ENCODE peak calls at places on chromosomes 5 and 9, in four cellular contexts. T is K562, V is GM12878, C is HepG2. X is an unnamed sample. For H4K20me1, the result is how much of the 10 kb centered on the place peaks cover.

GRCh38 chr5:151406322-151406947 is 41.0 kb upstream of the SLC36A1 start:
- DNase-seq in T (peak), V (no peak), C (peak), X (no peak)

GRCh38 chr5:17394086-17394485 is 103.9 kb upstream of the TAF11L2 start:
- DNase-seq in T (no peak), V (no peak), C (no peak), X (no peak)

GRCh38 chr5:6468104-6468503 is 19.4 kb downstream of the UBE2QL1 start:
- DNase-seq in T (no peak), V (no peak), C (no peak), X (no peak)

GRCh38 chr9:72816666-72817065 is 136.2 kb downstream of the ALDH1A1 start:
- DNase-seq in T (no peak), V (no peak), C (no peak), X (no peak)

GRCh38 chr5:15500326-15500958 is 462 bp downstream of the FBXL7 start:
- DNase-seq in T (no peak), V (no peak), C (no peak), X (peak)

GRCh38 chr9:4620881-4621555 is 41.1 kb upstream of the PLPP6 start:
- DNase-seq in T (no peak), V (no peak), C (no peak), X (peak)

GRCh38 chr9:133715866-133716563 is 22.1 kb downstream of the SARDH start:
- DNase-seq in T (peak), V (no peak), C (peak), X (no peak)

GRCh38 chr9:133632806-133633680 is 3.1 kb upstream of the DBH start:
- DNase-seq in T (no peak), V (no peak), C (no peak), X (no peak)

GRCh38 chr5:157269165-157269671 is 3.3 kb downstream of the CYFIP2 start:
- DNase-seq in T (no peak), V (no peak), C (no peak), X (no peak)

GRCh38 chr5:115531787-115532367 is 12.7 kb downstream of the FEM1C start:
- DNase-seq in T (no peak), V (no peak), C (no peak), X (no peak)

GRCh38 chr5:37940931-37941623 is 101.2 kb upstream of the GDNF start:
- DNase-seq in T (no peak), V (no peak), C (no peak), X (no peak)

GRCh38 chr5:39109616-39110015 is 35.4 kb upstream of the RICTOR start:
- DNase-seq in T (no peak), V (no peak), C (no peak), X (no peak)

GRCh38 chr5:138869763-138870500 is 5.2 kb downstream of the LRRTM2 start:
- DNase-seq in T (no peak), V (no peak), C (no peak), X (no peak)

GRCh38 chr5:124289122-124289521 is 457.3 kb downstream of the ZNF608 start:
- DNase-seq in T (no peak), V (no peak), C (no peak), X (no peak)

GRCh38 chr5:95861858-95862561 is 39.5 kb upstream of the GLRX start:
- DNase-seq in T (no peak), V (no peak), C (no peak), X (peak)

GRCh38 chr5:169577966-169578365 is 5.6 kb upstream of the SPDL1 start:
- DNase-seq in T (no peak), V (no peak), C (no peak), X (no peak)

GRCh38 chr5:121919091-121919490 is 42.7 kb upstream of the SRFBP1 start:
- DNase-seq in T (no peak), V (no peak), C (no peak), X (no peak)

GRCh38 chr5:146732966-146733365 is 145.6 kb downstream of the PPP2R2B start:
- DNase-seq in T (no peak), V (no peak), C (no peak), X (peak)

GRCh38 chr5:68757813-68758212 is 336.0 kb upstream of the SLC30A5 start:
- DNase-seq in T (no peak), V (no peak), C (no peak), X (no peak)

GRCh38 chr9:16133032-16133431 is 580.2 kb downstream of the CCDC171 start:
- DNase-seq in T (no peak), V (no peak), C (no peak), X (no peak)

GRCh38 chr9:105047652-105048031 is 119.7 kb upstream of the ABCA1 start:
- DNase-seq in T (no peak), V (no peak), C (peak), X (no peak)

GRCh38 chr5:157252741-157253465 is 13.0 kb upstream of the CYFIP2 start:
- DNase-seq in T (no peak), V (peak), C (no peak), X (no peak)

GRCh38 chr9:120925535-120926396 is 830 bp downstream of the TRAF1 start:
- DNase-seq in T (peak), V (peak), C (no peak), X (peak)

GRCh38 chr5:1467341-1468246 is 22.4 kb upstream of the SLC6A3 start:
- DNase-seq in T (no peak), V (no peak), C (no peak), X (no peak)

GRCh38 chr5:122485226-122485625 is 173.2 kb downstream of the SNCAIP start:
- DNase-seq in T (no peak), V (no peak), C (no peak), X (no peak)

GRCh38 chr9:105908069-105908468 is 213.7 kb downstream of the TMEM38B start:
- DNase-seq in T (no peak), V (no peak), C (no peak), X (no peak)

GRCh38 chr5:121503111-121503840 is 348.4 kb upstream of the FTMT start:
- DNase-seq in T (peak), V (no peak), C (peak), X (peak)

GRCh38 chr5:178417391-178417811 is 172.8 kb downstream of the COL23A1 start:
- DNase-seq in T (no peak), V (no peak), C (no peak), X (no peak)

GRCh38 chr5:657570-657969 is 35.6 kb downstream of the TPPP start:
- DNase-seq in T (peak), V (no peak), C (no peak), X (peak)

GRCh38 chr9:121676916-121677315 is 25.5 kb downstream of the DAB2IP start:
- DNase-seq in T (no peak), V (no peak), C (no peak), X (no peak)

GRCh38 chr9:113573303-113573958 is 109.9 kb downstream of the RGS3 start:
- DNase-seq in T (no peak), V (no peak), C (no peak), X (no peak)

GRCh38 chr5:121144764-121145163 is 680.7 kb downstream of the PRR16 start:
- DNase-seq in T (no peak), V (no peak), C (no peak), X (peak)

GRCh38 chr5:132871459-132871858 is 2.0 kb upstream of the LEAP2 start:
- DNase-seq in T (no peak), V (no peak), C (no peak), X (no peak)

GRCh38 chr5:2751592-2752021 is at the start of gene IRX2:
- DNase-seq in T (no peak), V (no peak), C (no peak), X (no peak)

GRCh38 chr9:114011313-114011712 is 66.8 kb downstream of the AMBP start:
- DNase-seq in T (no peak), V (no peak), C (no peak), X (no peak)

GRCh38 chr9:98873535-98874432 is 66.3 kb downstream of the GALNT12 start:
- DNase-seq in T (no peak), V (no peak), C (no peak), X (no peak)

GRCh38 chr5:173793677-173794570 is 94.2 kb upstream of the CPEB4 start:
- DNase-seq in T (no peak), V (no peak), C (peak), X (no peak)

GRCh38 chr9:83034026-83034425 is 28.9 kb downstream of the RASEF start:
- DNase-seq in T (no peak), V (no peak), C (no peak), X (no peak)

GRCh38 chr5:100838048-100838473 is 65.0 kb downstream of the ST8SIA4 start:
- DNase-seq in T (no peak), V (no peak), C (no peak), X (peak)

GRCh38 chr9:137316012-137316981 is 14.2 kb upstream of the NRARP start:
- DNase-seq in T (peak), V (no peak), C (no peak), X (peak)

GRCh38 chr5:14161825-14162556 is 18.8 kb downstream of the TRIO start:
- DNase-seq in T (no peak), V (no peak), C (no peak), X (no peak)
- H4K20me1 ChIP-seq in T (under half), V (under half), C (under half), X (under half)

GRCh38 chr9:128611600-128612394 is 44.9 kb downstream of the DYNC2I2 start:
- DNase-seq in T (no peak), V (no peak), C (no peak), X (no peak)
- TF ChIP-seq EZH2 in T (no peak), V (no peak), C (no peak), X (no peak)

GRCh38 chr9:35793461-35793860 is 2.1 kb downstream of the NPR2 start:
- DNase-seq in T (no peak), V (no peak), C (no peak), X (no peak)
- TF ChIP-seq MYC in T (no peak), V (no peak), C (no peak), X (no peak)

GRCh38 chr9:89426389-89426961 is 71.4 kb downstream of the SEMA4D start:
- DNase-seq in T (no peak), V (peak), C (no peak), X (no peak)
- H4K20me1 ChIP-seq in T (under half), V (under half), C (under half), X (under half)

DNA sequence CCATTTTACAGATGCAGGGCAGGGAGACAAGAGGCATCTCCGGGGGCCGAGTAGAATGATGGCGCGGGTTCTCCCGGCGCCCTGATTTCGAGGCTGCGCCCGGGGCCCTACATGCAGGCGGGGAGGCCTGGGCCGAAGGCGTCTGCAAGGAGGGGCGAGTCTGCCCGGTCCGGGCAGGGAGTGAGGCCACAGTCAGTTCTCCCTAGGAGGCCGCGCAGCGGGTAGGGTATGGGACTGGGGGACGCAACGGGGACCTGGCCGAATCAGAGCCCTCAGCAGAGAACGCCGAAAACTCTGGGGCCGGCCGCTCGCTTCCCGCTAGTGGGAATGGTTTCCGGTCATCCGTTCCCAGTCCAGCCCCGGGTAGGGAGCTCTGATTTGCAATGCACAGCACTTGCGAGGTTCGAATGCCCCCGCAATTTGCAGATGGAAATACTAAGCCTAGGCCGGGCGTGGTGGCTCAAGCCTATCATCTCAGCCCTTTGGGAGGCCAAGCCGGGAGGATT is 6.4 kb downstream of the TLX3 start:
- DNase-seq in T (no peak), V (no peak), C (no peak), X (no peak)
- TF ChIP-seq EZH2 in T (no peak), V (no peak), C (no peak), X (no peak)

GRCh38 chr5:58759745-58760144 is 176.9 kb downstream of the RAB3C start:
- DNase-seq in T (no peak), V (peak), C (no peak), X (peak)
- TF ChIP-seq MYC in T (no peak), V (no peak), C (no peak), X (no peak)

GRCh38 chr9:124385623-124386022 is 29.6 kb downstream of the PSMB7 start:
- DNase-seq in T (no peak), V (no peak), C (no peak), X (no peak)

GRCh38 chr9:124386201-124386600 is 29.0 kb downstream of the PSMB7 start:
- DNase-seq in T (no peak), V (no peak), C (peak), X (peak)

GRCh38 chr9:124381073-124381945 is 33.9 kb downstream of the PSMB7 start:
- DNase-seq in T (no peak), V (no peak), C (no peak), X (peak)

GRCh38 chr9:124384849-124385248 is 30.4 kb downstream of the PSMB7 start:
- DNase-seq in T (no peak), V (no peak), C (no peak), X (no peak)

GRCh38 chr9:124384210-124384609 is 31.0 kb downstream of the PSMB7 start:
- DNase-seq in T (no peak), V (no peak), C (no peak), X (no peak)
- H4K20me1 ChIP-seq in T (under half), V (under half), C (under half), X (under half)

DNA sequence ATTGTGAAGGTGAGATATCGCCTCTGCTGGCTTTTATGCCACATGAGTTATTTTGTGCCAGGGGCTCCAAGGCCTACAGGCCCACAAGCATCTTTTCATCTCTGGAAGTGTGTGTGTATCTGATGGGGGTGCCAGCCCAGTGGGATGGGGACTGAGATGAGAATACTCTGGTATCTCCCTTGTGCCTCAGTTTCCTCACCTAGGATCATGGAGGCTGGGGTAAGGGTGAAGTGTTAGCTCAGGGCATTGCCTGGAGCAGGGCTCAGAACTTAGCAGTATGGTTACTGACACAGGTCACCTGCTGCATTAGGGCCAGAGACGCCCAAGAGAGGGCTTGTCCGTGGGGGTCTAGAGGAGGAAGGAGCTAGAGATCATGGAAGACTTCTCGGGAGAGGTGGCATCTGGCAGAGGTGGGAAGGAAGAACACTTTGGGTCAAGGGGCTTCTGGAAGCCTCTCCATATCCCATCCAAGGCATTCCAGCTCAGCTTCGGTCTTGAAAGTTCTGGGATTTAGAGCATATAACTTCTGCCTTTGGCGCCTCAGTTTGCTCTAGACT is 755 bp upstream of the WNK2 start:
- DNase-seq in T (no peak), V (no peak), C (no peak), X (no peak)
- TF ChIP-seq EZH2 in T (no peak), V (no peak), C (no peak), X (no peak)

GRCh38 chr5:176822426-176823075 is 12.2 kb downstream of the UNC5A start:
- DNase-seq in T (no peak), V (no peak), C (no peak), X (no peak)

GRCh38 chr5:176823076-176823481 is 12.7 kb downstream of the UNC5A start:
- DNase-seq in T (no peak), V (no peak), C (no peak), X (no peak)

GRCh38 chr5:176824604-176825003 is 14.2 kb downstream of the UNC5A start:
- DNase-seq in T (no peak), V (no peak), C (no peak), X (no peak)

GRCh38 chr5:176825234-176825633 is 14.9 kb downstream of the UNC5A start:
- DNase-seq in T (no peak), V (no peak), C (no peak), X (no peak)

GRCh38 chr5:176823869-176824412 is 13.6 kb downstream of the UNC5A start:
- DNase-seq in T (no peak), V (no peak), C (no peak), X (no peak)
- TF ChIP-seq MYC in T (no peak), V (no peak), C (no peak), X (no peak)

X was measured in endothelial cell of umbilical vein.